ENCODE peak calls at places on chromosomes 6 and 20, in nine cellular contexts. V, A, W, X, Z, K, P, B and S are unnamed samples.

GRCh38 chr6:50128420-50129005 is 78.8 kb upstream of the DEFB112 start:
- DNase-seq in X (no peak), A (no peak), B (no peak), Z (no peak), V (no peak), W (no peak), K (no peak), P (peak), S (peak)

GRCh38 chr20:41079066-41079465 is 50.4 kb downstream of the TOP1 start:
- DNase-seq in B (no peak), K (no peak), V (no peak), W (no peak), Z (no peak), A (no peak), P (no peak), X (no peak), S (no peak)

GRCh38 chr20:48819813-48820648 is 7.8 kb downstream of the PREX1 start:
- DNase-seq in Z (no peak), P (no peak), W (no peak), X (no peak), B (no peak), V (no peak), A (no peak), K (no peak), S (no peak)

GRCh38 chr6:159094444-159095252 is 49.9 kb upstream of the TAGAP start:
- DNase-seq in P (no peak), V (no peak), X (peak), K (no peak), Z (peak), B (peak), W (no peak), A (no peak), S (peak)

GRCh38 chr6:52616271-52616670 is 39.4 kb upstream of the TRAM2 start:
- DNase-seq in X (no peak), B (no peak), A (no peak), V (no peak), K (no peak), W (no peak), P (no peak), Z (no peak), S (no peak)

GRCh38 chr6:91812596-91813274 is 1225.9 kb upstream of the MAP3K7 start:
- DNase-seq in P (no peak), K (no peak), W (no peak), V (no peak), X (no peak), A (no peak), B (no peak), Z (no peak), S (no peak)

GRCh38 chr20:33770005-33770404 is 38.2 kb downstream of the ZNF341 start:
- DNase-seq in A (no peak), X (no peak), K (no peak), P (no peak), Z (no peak), V (no peak), B (no peak), W (no peak), S (no peak)

GRCh38 chr6:137218473-137218916 is 690 bp downstream of the IFNGR1 start:
- DNase-seq in V (peak), B (no peak), A (peak), Z (peak), X (peak), W (peak), P (peak), K (peak), S (peak)

GRCh38 chr20:46893051-46893450 is 1.6 kb upstream of the EYA2 start:
- DNase-seq in B (no peak), X (no peak), W (no peak), P (no peak), K (no peak), Z (no peak), V (no peak), A (no peak), S (no peak)

GRCh38 chr6:16991981-16992629 is 109.7 kb upstream of the STMND1 start:
- DNase-seq in W (no peak), V (no peak), A (no peak), K (no peak), B (no peak), X (no peak), P (no peak), Z (no peak), S (no peak)

GRCh38 chr20:11564491-11564890 is 353.2 kb upstream of the BTBD3 start:
- DNase-seq in A (no peak), B (no peak), K (no peak), W (no peak), X (no peak), V (no peak), P (no peak), Z (no peak), S (no peak)

GRCh38 chr6:33621396-33622388 is 570 bp downstream of the ITPR3 start:
- DNase-seq in X (peak), A (no peak), P (peak), B (peak), V (no peak), Z (peak), W (peak), K (no peak), S (peak)

GRCh38 chr20:59007758-59008511 is 881 bp upstream of the CTSZ start:
- DNase-seq in Z (no peak), K (peak), X (peak), P (no peak), W (no peak), V (no peak), A (no peak), B (no peak), S (peak)

GRCh38 chr6:109447878-109448555 is 7.5 kb downstream of the SMPD2 start:
- DNase-seq in B (no peak), X (no peak), K (no peak), A (no peak), P (no peak), V (no peak), Z (no peak), W (no peak), S (no peak)

GRCh38 chr20:53656653-53657288 is 63.1 kb upstream of the ZNF217 start:
- DNase-seq in K (no peak), Z (no peak), V (no peak), X (no peak), P (no peak), A (no peak), W (no peak), B (no peak), S (no peak)

GRCh38 chr6:142945446-142946180 is 637 bp upstream of the HIVEP2 start:
- DNase-seq in W (peak), P (peak), V (peak), K (peak), B (no peak), A (peak), Z (peak), X (peak), S (peak)

GRCh38 chr6:56851541-56852248 is 103.2 kb upstream of the BEND6 start:
- DNase-seq in Z (no peak), P (peak), W (no peak), V (peak), K (peak), B (no peak), X (peak), A (no peak), S (peak)

GRCh38 chr6:27293436-27294152 is 18.5 kb downstream of the POM121L2 start:
- DNase-seq in B (no peak), Z (no peak), W (no peak), A (no peak), X (no peak), V (no peak), K (no peak), P (peak), S (no peak)

GRCh38 chr20:50670126-50670862 is 21.0 kb downstream of the RIPOR3 start:
- DNase-seq in P (peak), K (no peak), A (no peak), Z (no peak), W (no peak), B (no peak), V (no peak), X (no peak), S (no peak)

GRCh38 chr6:155946860-155947259 is 491.2 kb upstream of the NOX3 start:
- DNase-seq in V (no peak), A (no peak), B (no peak), W (no peak), Z (no peak), P (no peak), X (no peak), K (no peak), S (no peak)

GRCh38 chr6:12327391-12327790 is 37.2 kb downstream of the EDN1 start:
- DNase-seq in P (no peak), B (no peak), K (no peak), Z (no peak), A (no peak), V (no peak), X (no peak), W (no peak), S (no peak)

GRCh38 chr6:13573669-13574110 is 711 bp upstream of the SIRT5 start:
- DNase-seq in Z (peak), V (peak), K (peak), X (no peak), B (no peak), A (no peak), P (peak), W (no peak), S (no peak)

GRCh38 chr6:9412951-9413559 is 977.7 kb upstream of the SLC35B3 start:
- DNase-seq in Z (no peak), W (no peak), B (no peak), V (no peak), A (no peak), X (peak), P (peak), K (no peak), S (peak)

GRCh38 chr20:24979036-24979960 is 13.3 kb downstream of the APMAP start:
- DNase-seq in A (no peak), V (no peak), K (no peak), B (no peak), P (no peak), W (no peak), Z (no peak), X (no peak), S (no peak)

GRCh38 chr6:5697508-5697907 is 309.2 kb downstream of the NRN1 start:
- DNase-seq in X (no peak), B (no peak), K (no peak), P (no peak), V (no peak), A (no peak), Z (no peak), W (no peak), S (no peak)

GRCh38 chr20:14918281-14918680 is 580.9 kb upstream of the FLRT3 start:
- DNase-seq in A (no peak), B (no peak), K (no peak), Z (no peak), W (no peak), P (no peak), X (no peak), V (no peak), S (no peak)

GRCh38 chr6:38640216-38640909 is 634 bp upstream of the BTBD9 start:
- DNase-seq in W (no peak), X (no peak), Z (no peak), A (no peak), B (no peak), V (no peak), P (peak), K (peak), S (no peak)

GRCh38 chr6:77565370-77565769 is 87.5 kb upstream of the MEI4 start:
- DNase-seq in W (no peak), X (no peak), P (no peak), K (no peak), B (no peak), Z (no peak), A (no peak), V (no peak), S (no peak)

GRCh38 chr6:2245954-2246863 is 804 bp upstream of the GMDS start:
- DNase-seq in A (peak), P (peak), W (peak), X (peak), V (no peak), Z (peak), K (peak), B (peak), S (peak)

GRCh38 chr6:131368077-131368911 is 204.7 kb upstream of the ARG1 start:
- DNase-seq in X (peak), A (no peak), Z (no peak), B (no peak), P (peak), V (no peak), K (peak), W (no peak), S (peak)

GRCh38 chr6:14028631-14029030 is 88.9 kb upstream of the CD83 start:
- DNase-seq in X (no peak), V (no peak), A (no peak), W (no peak), K (no peak), B (no peak), Z (no peak), P (no peak), S (no peak)

GRCh38 chr20:41592516-41593192 is 25.5 kb downstream of the CHD6 start:
- DNase-seq in V (no peak), Z (no peak), B (no peak), K (no peak), X (no peak), W (no peak), P (no peak), A (no peak), S (no peak)

GRCh38 chr20:59823860-59824259 is 109.6 kb downstream of the SYCP2 start:
- DNase-seq in V (no peak), X (no peak), K (no peak), B (no peak), P (no peak), A (no peak), W (no peak), Z (no peak), S (peak)